ENCODE peak calls at places on chromosome 6, in five cellular contexts. F, I, L, N and D are unnamed samples.

GRCh38 chr6:140490086-140490485 is 1115.6 kb upstream of the CITED2 start:
- DNase-seq in F (no peak), I (no peak), L (no peak), N (no peak), D (no peak)

GRCh38 chr6:73653571-73654424 is at the start of gene SLC17A5:
- DNase-seq in F (peak), I (peak), L (peak), N (peak), D (peak)

GRCh38 chr6:18260448-18261106 is 3.8 kb downstream of the DEK start:
- DNase-seq in F (no peak), I (no peak), L (no peak), N (no peak), D (peak)

GRCh38 chr6:89640804-89641203 is 2.3 kb upstream of the LYRM2 start:
- DNase-seq in F (no peak), I (no peak), L (no peak), N (no peak), D (peak)

GRCh38 chr6:90369024-90369519 is 72.4 kb upstream of the BACH2 start:
- DNase-seq in F (peak), I (peak), L (peak), N (peak), D (peak)

GRCh38 chr6:158686311-158686710 is 36.5 kb downstream of the SYTL3 start:
- DNase-seq in F (no peak), I (no peak), L (no peak), N (no peak), D (no peak)

GRCh38 chr6:11058406-11058805 is 14.3 kb upstream of the ELOVL2 start:
- DNase-seq in F (no peak), I (no peak), L (no peak), N (no peak), D (no peak)

GRCh38 chr6:33705268-33705885 is 6.1 kb downstream of the UQCC2 start:
- DNase-seq in F (no peak), I (no peak), L (no peak), N (no peak), D (no peak)

GRCh38 chr6:167998206-167998605 is 735 bp downstream of the KIF25 start:
- DNase-seq in F (no peak), I (no peak), L (no peak), N (no peak), D (no peak)

GRCh38 chr6:167963589-167964057 is 33.8 kb upstream of the KIF25 start:
- DNase-seq in F (no peak), I (no peak), L (no peak), N (no peak), D (no peak)

GRCh38 chr6:138089325-138089724 is 17.9 kb downstream of the PERP start:
- DNase-seq in F (no peak), I (no peak), L (peak), N (no peak), D (no peak)

GRCh38 chr6:152399409-152399808 is 237.8 kb downstream of the SYNE1 start:
- DNase-seq in F (no peak), I (no peak), L (no peak), N (no peak), D (no peak)

GRCh38 chr6:164195605-164196004 is 781.1 kb downstream of the QKI start:
- DNase-seq in F (no peak), I (no peak), L (no peak), N (no peak), D (no peak)

GRCh38 chr6:47057830-47058540 is 15.9 kb upstream of the ADGRF1 start:
- DNase-seq in F (peak), I (no peak), L (no peak), N (no peak), D (no peak)

GRCh38 chr6:26659042-26659359 is 545 bp downstream of the ZNF322 start:
- DNase-seq in F (no peak), I (no peak), L (no peak), N (no peak), D (no peak)

GRCh38 chr6:94041930-94042724 is 622.8 kb upstream of the EPHA7 start:
- DNase-seq in F (no peak), I (no peak), L (no peak), N (no peak), D (no peak)

GRCh38 chr6:14661188-14661587 is 543.6 kb downstream of the CD83 start:
- DNase-seq in F (peak), I (no peak), L (no peak), N (no peak), D (peak)

GRCh38 chr6:11429577-11429976 is 108.0 kb upstream of the TMEM170B start:
- DNase-seq in F (no peak), I (no peak), L (no peak), N (no peak), D (no peak)

GRCh38 chr6:67698534-67698933 is 936.5 kb upstream of the ADGRB3 start:
- DNase-seq in F (no peak), I (no peak), L (no peak), N (no peak), D (no peak)

GRCh38 chr6:154535146-154535545 is 24.7 kb upstream of the CNKSR3 start:
- DNase-seq in F (no peak), I (no peak), L (no peak), N (no peak), D (no peak)

GRCh38 chr6:53530346-53530745 is 14.6 kb downstream of the GCLC start:
- DNase-seq in F (no peak), I (no peak), L (no peak), N (no peak), D (no peak)

GRCh38 chr6:12356983-12357972 is 67.1 kb downstream of the EDN1 start:
- DNase-seq in F (no peak), I (no peak), L (no peak), N (no peak), D (peak)

GRCh38 chr6:7257521-7258230 is 55.3 kb downstream of the SSR1 start:
- DNase-seq in F (no peak), I (no peak), L (no peak), N (no peak), D (no peak)

GRCh38 chr6:169328112-169328801 is 74.6 kb upstream of the THBS2 start:
- DNase-seq in F (no peak), I (no peak), L (no peak), N (no peak), D (peak)

GRCh38 chr6:63527658-63528514 is 44.4 kb upstream of the LOC128125822 start:
- DNase-seq in F (peak), I (no peak), L (peak), N (peak), D (no peak)

GRCh38 chr6:37820713-37821069 is 1.2 kb downstream of the ZFAND3 start:
- DNase-seq in F (no peak), I (no peak), L (no peak), N (no peak), D (peak)

GRCh38 chr6:13407709-13408695 is 79.4 kb downstream of the GFOD1 start:
- DNase-seq in F (peak), I (no peak), L (no peak), N (no peak), D (peak)

GRCh38 chr6:65055545-65055944 is 651.5 kb downstream of the EYS start:
- DNase-seq in F (no peak), I (no peak), L (no peak), N (no peak), D (no peak)

GRCh38 chr6:135267085-135267484 is 86.0 kb downstream of the MYB start:
- DNase-seq in F (no peak), I (no peak), L (no peak), N (no peak), D (peak)

GRCh38 chr6:135266675-135267074 is 85.6 kb downstream of the MYB start:
- DNase-seq in F (no peak), I (no peak), L (no peak), N (no peak), D (no peak)

GRCh38 chr6:135269399-135270005 is 88.4 kb downstream of the MYB start:
- DNase-seq in F (no peak), I (no peak), L (no peak), N (no peak), D (no peak)

GRCh38 chr6:135268263-135268662 is 87.2 kb downstream of the MYB start:
- DNase-seq in F (no peak), I (no peak), L (no peak), N (no peak), D (no peak)

DNA sequence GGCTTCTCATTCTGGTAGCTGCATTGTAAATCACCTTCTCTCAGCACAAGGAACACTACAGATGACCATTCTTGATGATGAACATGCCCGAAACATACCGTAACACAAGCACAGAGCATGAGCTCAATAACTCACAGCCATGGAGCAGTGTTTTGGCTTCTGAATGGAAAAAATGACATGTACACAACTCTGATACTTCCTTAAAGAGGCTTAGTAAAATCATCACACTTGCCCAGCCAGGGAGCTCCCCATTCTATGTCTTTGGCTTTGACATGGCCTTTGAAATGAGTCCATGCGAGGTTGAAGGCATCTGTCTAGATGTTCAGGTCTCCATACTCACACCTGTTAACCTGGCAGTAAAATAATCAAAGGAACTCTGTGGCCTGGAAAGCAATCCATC is 87.6 kb downstream of the MYB start:
- DNase-seq in F (no peak), I (no peak), L (no peak), N (no peak), D (no peak)
- TF ChIP-seq MAX in F (no peak), I (no peak), L (no peak), N (no peak), D (no peak)

DNA sequence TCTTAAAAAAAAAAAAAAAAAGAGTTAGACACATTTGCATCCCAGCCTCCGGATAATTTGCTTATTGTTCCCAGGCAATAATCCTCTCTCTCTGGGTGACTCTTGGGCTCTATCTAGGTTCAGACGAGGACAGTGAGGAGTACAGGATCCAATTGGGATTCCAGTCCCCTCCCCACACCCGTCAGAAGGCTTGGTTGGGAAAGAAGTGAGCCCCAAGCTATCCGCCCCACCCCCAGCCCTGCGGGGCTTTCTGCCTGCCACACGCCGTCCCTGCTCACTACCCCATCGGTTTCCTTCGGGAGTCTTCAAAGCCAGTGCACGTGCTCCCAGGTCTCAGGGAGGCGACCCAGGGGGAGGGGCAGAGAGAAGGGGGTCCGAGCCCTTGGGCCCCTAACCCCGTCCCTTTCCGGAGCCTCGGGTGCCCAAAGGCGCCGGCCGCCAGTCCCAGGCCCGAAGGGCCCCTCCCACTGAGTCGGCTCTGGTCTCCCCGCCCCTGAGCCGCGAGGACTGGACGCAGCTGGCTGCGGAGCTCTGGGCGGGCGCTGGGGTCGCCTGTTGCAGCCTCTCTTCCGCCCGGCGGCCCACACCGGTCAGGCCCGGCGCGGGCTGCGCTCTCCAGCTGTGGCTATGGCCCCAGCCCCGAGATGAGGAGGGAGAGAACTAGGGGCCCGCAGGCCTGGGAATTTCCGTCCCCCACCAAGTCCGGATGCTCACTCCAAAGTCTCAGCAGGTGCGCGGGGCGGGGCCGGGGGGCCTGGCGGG is 2.5 kb downstream of the MYMX start:
- DNase-seq in F (peak), I (peak), L (peak), N (no peak), D (peak)
- TF ChIP-seq POLR2A in F (peak), I (peak), L (peak), N (peak), D (peak)

GRCh38 chr6:80605165-80605989 is 498.9 kb downstream of the BCKDHB start:
- DNase-seq in F (peak), I (no peak), L (peak), N (peak), D (peak)

GRCh38 chr6:80607814-80608391 is 501.4 kb downstream of the BCKDHB start:
- DNase-seq in F (peak), I (no peak), L (no peak), N (no peak), D (peak)

GRCh38 chr6:80610821-80611220 is 504.4 kb downstream of the BCKDHB start:
- DNase-seq in F (peak), I (no peak), L (no peak), N (no peak), D (no peak)

GRCh38 chr6:80608881-80609280 is 502.4 kb downstream of the BCKDHB start:
- DNase-seq in F (no peak), I (no peak), L (no peak), N (no peak), D (no peak)
- TF ChIP-seq MAX in F (no peak), I (no peak), L (no peak), N (no peak), D (no peak)

DNA sequence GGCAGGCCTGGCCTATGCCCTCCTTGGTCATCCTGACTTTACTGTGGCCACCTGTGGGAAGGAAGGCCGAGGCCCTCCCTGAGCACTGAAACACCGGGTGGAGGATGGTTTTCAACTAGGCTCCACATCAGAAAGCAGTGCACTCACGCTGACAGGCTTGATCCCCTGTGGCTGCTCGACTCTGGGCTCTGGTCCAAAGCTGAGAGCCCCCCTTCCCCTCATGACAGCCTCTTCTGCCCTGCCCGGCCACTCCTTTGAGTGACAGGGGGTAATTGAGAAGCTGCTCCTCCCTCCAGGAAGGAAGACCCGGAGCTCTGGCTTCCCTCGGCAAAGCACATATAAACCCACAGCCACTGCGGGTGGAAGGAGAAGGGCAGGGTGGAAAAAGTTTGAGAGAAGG is 43.6 kb downstream of the MUC22 start:
- DNase-seq in F (no peak), I (no peak), L (no peak), N (no peak), D (no peak)
- TF ChIP-seq POLR2A in F (no peak), I (no peak), L (no peak), N (no peak), D (no peak)

DNA sequence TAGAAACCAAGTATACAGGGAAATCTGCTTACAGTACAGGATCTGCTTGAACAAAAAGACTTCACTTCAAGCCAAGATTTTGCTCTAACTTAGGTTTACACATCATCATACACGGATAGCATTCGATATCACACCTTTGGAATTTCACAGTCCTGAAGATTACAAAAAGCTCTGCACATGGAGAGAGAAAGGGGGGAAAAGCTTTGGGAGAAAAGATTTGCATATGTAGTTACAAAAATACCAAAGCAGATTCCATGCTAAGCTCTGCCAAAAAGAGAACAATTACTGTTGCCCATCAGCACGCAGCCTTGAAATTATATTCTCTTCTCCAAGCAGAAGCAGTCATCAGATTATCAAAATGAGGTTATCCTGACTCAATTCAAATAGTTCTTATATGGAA is 62.0 kb downstream of the HIVEP2 start:
- DNase-seq in F (no peak), I (no peak), L (no peak), N (no peak), D (no peak)
- TF ChIP-seq MAX in F (no peak), I (no peak), L (no peak), N (no peak), D (no peak)

DNA sequence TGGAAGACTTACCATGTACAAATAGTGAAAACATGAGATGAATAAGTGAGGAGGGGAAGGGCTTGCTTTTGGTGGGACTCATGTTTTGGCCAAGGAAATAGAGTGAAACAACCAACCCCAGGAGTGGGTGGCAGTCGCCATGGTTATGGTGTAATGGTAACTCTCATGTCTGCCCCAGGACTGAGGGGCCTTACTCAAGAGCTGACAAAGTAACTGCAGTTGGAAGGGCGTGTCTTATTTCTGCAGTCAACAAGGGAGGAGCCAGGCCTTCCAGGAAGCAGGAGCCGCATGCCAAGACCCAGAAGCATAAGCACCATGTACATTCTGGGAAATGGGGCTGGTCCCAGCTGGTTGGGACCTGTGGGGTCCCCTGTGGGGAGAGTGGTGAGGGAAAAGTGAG is 108.5 kb downstream of the UNC5CL start:
- DNase-seq in F (peak), I (peak), L (no peak), N (no peak), D (peak)
- TF ChIP-seq POLR2A in F (no peak), I (no peak), L (no peak), N (no peak), D (no peak)

DNA sequence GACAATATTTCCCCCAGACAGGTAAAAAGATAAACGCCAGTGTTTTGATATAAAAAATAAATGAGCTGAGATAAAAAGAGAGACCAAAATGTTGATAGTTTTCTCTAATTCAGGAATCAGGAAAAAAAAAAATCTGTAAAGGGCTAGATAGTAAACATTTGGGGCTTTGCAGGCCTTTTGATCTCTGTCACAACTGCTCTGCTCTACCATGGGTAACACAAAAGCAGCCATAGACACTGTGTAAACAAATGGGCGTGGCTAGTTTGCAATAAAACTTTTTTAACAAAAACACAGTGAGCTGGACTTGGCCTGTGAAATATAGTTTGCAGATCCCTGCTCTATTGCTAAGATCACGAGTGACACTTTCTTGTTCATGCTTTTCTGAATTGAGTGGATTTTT is 219.1 kb upstream of the STXBP5 start:
- DNase-seq in F (peak), I (peak), L (no peak), N (no peak), D (no peak)
- TF ChIP-seq MAX in F (no peak), I (no peak), L (no peak), N (no peak), D (no peak)

GRCh38 chr6:106629103-106629858 is at the start of the genes QRSL1 and RTN4IP1:
- DNase-seq in F (peak), I (peak), L (peak), N (peak), D (peak)
- TF ChIP-seq POLR2A in F (peak), I (peak), L (peak), N (peak), D (peak)

GRCh38 chr6:75874224-75874623 is 125.2 kb downstream of the MYO6 start:
- DNase-seq in F (no peak), I (no peak), L (no peak), N (no peak), D (no peak)
- TF ChIP-seq MAX in F (no peak), I (no peak), L (no peak), N (no peak), D (no peak)

GRCh38 chr6:132714160-132714559 is 305 bp upstream of the VNN1 start:
- DNase-seq in F (no peak), I (no peak), L (no peak), N (no peak), D (no peak)

GRCh38 chr6:132716238-132716637 is 2.4 kb upstream of the VNN1 start:
- DNase-seq in F (no peak), I (no peak), L (no peak), N (no peak), D (no peak)

GRCh38 chr6:132712366-132712765 is 1.5 kb downstream of the VNN1 start:
- DNase-seq in F (peak), I (no peak), L (peak), N (no peak), D (no peak)

GRCh38 chr6:132713355-132714134 is at the start of gene VNN1:
- DNase-seq in F (no peak), I (no peak), L (no peak), N (no peak), D (peak)

DNA sequence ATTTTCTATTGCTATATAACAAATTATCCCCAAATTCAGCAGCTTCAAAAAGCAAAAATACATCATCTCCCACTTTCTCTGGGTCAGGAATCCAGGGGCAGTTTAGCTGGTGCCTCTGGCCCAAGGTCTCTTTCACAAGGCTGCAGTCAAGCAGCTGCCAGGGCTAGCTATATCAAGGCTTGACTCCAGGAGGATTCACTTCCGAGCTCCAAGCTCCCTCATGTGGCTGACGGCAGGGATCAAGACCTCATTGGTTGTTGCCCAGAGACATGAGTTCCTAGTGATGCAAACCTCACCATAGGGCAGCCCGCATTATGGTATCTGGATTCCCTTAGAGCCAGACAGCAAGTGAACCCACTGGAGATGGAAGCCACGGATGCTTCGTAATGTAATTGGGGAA is 1.3 kb upstream of the VNN1 start:
- DNase-seq in F (peak), I (peak), L (peak), N (peak), D (no peak)
- TF ChIP-seq POLR2A in F (no peak), I (no peak), L (no peak), N (no peak), D (no peak)